ENCODE peak calls at places on chromosomes 6 and 20, in nine cellular contexts. Z, F, Y, U, S, A, P, T and D are unnamed samples.

GRCh38 chr20:23419995-23420901 is 1.0 kb downstream of the NAPB start:
- DNase-seq in P (peak), T (peak), U (peak), Z (peak), F (no peak), S (no peak), A (peak), Y (no peak), D (peak)

GRCh38 chr6:7088076-7088742 is 19.6 kb upstream of the RREB1 start:
- DNase-seq in Z (no peak), U (no peak), S (no peak), Y (no peak), T (no peak), P (no peak), F (no peak), A (no peak), D (peak)

GRCh38 chr20:40276291-40276690 is 412.7 kb downstream of the MAFB start:
- DNase-seq in S (no peak), A (no peak), F (peak), P (no peak), U (no peak), T (no peak), Y (no peak), Z (peak), D (no peak)

GRCh38 chr20:43536041-43536816 is 22.6 kb upstream of the SGK2 start:
- DNase-seq in Y (no peak), P (no peak), Z (no peak), U (no peak), S (no peak), A (no peak), F (no peak), T (no peak), D (no peak)

GRCh38 chr6:147204060-147204785 is at the start of gene STXBP5:
- DNase-seq in Z (peak), Y (no peak), S (peak), U (peak), T (peak), P (peak), A (no peak), F (peak), D (peak)

GRCh38 chr6:22614541-22614940 is 45.2 kb downstream of the HDGFL1 start:
- DNase-seq in F (no peak), A (no peak), P (peak), S (no peak), U (no peak), Y (no peak), Z (no peak), T (no peak), D (no peak)

GRCh38 chr20:33909331-33909921 is 84.3 kb upstream of the RALY start:
- DNase-seq in F (no peak), Z (no peak), Y (no peak), U (peak), P (peak), A (peak), T (no peak), S (no peak), D (no peak)

GRCh38 chr6:75493400-75494064 is at the start of gene FILIP1:
- DNase-seq in S (peak), U (no peak), Y (no peak), P (no peak), A (no peak), T (no peak), Z (peak), F (peak), D (no peak)

GRCh38 chr6:154638369-154638768 is 94.8 kb upstream of the SCAF8 start:
- DNase-seq in P (no peak), S (no peak), Z (no peak), T (no peak), A (no peak), F (no peak), Y (no peak), U (peak), D (no peak)

GRCh38 chr6:41153992-41154625 is at the start of gene TREML1:
- DNase-seq in S (no peak), T (no peak), Z (no peak), F (no peak), A (no peak), Y (no peak), U (peak), P (no peak), D (no peak)

GRCh38 chr6:322940-323729 is 30.8 kb downstream of the DUSP22 start:
- DNase-seq in Z (no peak), F (no peak), P (no peak), Y (no peak), A (no peak), T (no peak), S (no peak), U (no peak), D (no peak)

GRCh38 chr6:83265384-83265783 is 72.2 kb downstream of the RWDD2A start:
- DNase-seq in S (no peak), U (peak), P (peak), F (no peak), T (no peak), A (no peak), Z (no peak), Y (no peak), D (no peak)

GRCh38 chr20:10919549-10920140 is 245.8 kb upstream of the JAG1 start:
- DNase-seq in Y (no peak), P (peak), U (peak), S (no peak), A (peak), Z (no peak), T (no peak), F (no peak), D (no peak)

GRCh38 chr20:62047666-62048345 is 17.9 kb downstream of the TAF4 start:
- DNase-seq in S (no peak), A (no peak), Z (no peak), T (no peak), P (no peak), F (no peak), Y (no peak), U (peak), D (no peak)

GRCh38 chr20:33653218-33653899 is 8.8 kb upstream of the C20orf144 start:
- DNase-seq in F (no peak), A (no peak), Y (no peak), Z (peak), U (peak), T (peak), P (peak), S (peak), D (peak)